ENCODE peak calls at places on chromosomes 16 and 17, in five cellular contexts. One of them, this sample, is unnamed.
A peak's percentile ranks its signal among the peaks of the same experiment; 100 is the strongest.

GRCh38 chr17:61416540-61417363 is 17.1 kb downstream of the TBX2 start:
- DNase-seq in cardiac fibroblast: peak; percentile 89
- DNase-seq in breast epithelium: peak; percentile 81
- DNase-seq in tibial nerve: peak; percentile 77
- DNase-seq in testis: peak; percentile 90
- DNase-seq in this sample: no peak

GRCh38 chr17:75681289-75681688 is 14.2 kb downstream of the SAP30BP start:
- DNase-seq in cardiac fibroblast: peak; percentile 47
- DNase-seq in testis: no peak
- DNase-seq in tibial nerve: no peak
- DNase-seq in breast epithelium: no peak
- DNase-seq in this sample: no peak

GRCh38 chr17:39235555-39236221 is 9.9 kb upstream of the STAC2 start:
- DNase-seq in testis: peak; percentile 48
- DNase-seq in cardiac fibroblast: peak; percentile 70
- DNase-seq in tibial nerve: no peak
- DNase-seq in breast epithelium: no peak
- DNase-seq in this sample: peak; percentile 31

GRCh38 chr17:5042152-5043022 is 7.2 kb upstream of the SLC52A1 start:
- DNase-seq in testis: no peak
- DNase-seq in cardiac fibroblast: no peak
- DNase-seq in tibial nerve: no peak
- DNase-seq in breast epithelium: no peak
- DNase-seq in this sample: no peak

GRCh38 chr16:1314399-1315068 is 5.1 kb downstream of the UBE2I start:
- DNase-seq in breast epithelium: no peak
- DNase-seq in cardiac fibroblast: no peak
- DNase-seq in testis: no peak
- DNase-seq in tibial nerve: no peak
- DNase-seq in this sample: no peak

GRCh38 chr16:67645397-67646121 is 615 bp downstream of the CARMIL2 start:
- DNase-seq in testis: no peak
- DNase-seq in tibial nerve: no peak
- DNase-seq in breast epithelium: no peak
- DNase-seq in cardiac fibroblast: no peak
- DNase-seq in this sample: no peak

GRCh38 chr16:82834156-82834758 is 207.5 kb downstream of the CDH13 start:
- DNase-seq in cardiac fibroblast: no peak
- DNase-seq in tibial nerve: no peak
- DNase-seq in breast epithelium: no peak
- DNase-seq in testis: no peak
- DNase-seq in this sample: no peak

GRCh38 chr17:61399131-61400057 is at the start of gene TBX2:
- DNase-seq in breast epithelium: no peak
- DNase-seq in cardiac fibroblast: peak; percentile 95
- DNase-seq in testis: peak; percentile 89
- DNase-seq in tibial nerve: peak; percentile 82
- DNase-seq in this sample: no peak

GRCh38 chr16:81996664-81997529 is 14.4 kb downstream of the SDR42E1 start:
- DNase-seq in tibial nerve: no peak
- DNase-seq in cardiac fibroblast: peak; percentile 77
- DNase-seq in testis: no peak
- DNase-seq in breast epithelium: no peak
- DNase-seq in this sample: no peak

GRCh38 chr16:85554114-85554790 is 58.9 kb upstream of the GSE1 start:
- DNase-seq in tibial nerve: peak; percentile 78
- DNase-seq in cardiac fibroblast: peak; percentile 84
- DNase-seq in testis: peak; percentile 83
- DNase-seq in breast epithelium: no peak
- DNase-seq in this sample: peak; percentile 87
- H3K4me3 ChIP-seq in tibial nerve: peak overlapping the region; percentile 69
- H3K4me3 ChIP-seq in cardiac fibroblast: peak overlapping the region; percentile 70
- H3K4me3 ChIP-seq in testis: peak overlapping the region; percentile 71
- H3K4me3 ChIP-seq in breast epithelium: peak overlapping the region; percentile 82
- H3K4me3 ChIP-seq in this sample: peak overlapping the region; percentile 85

GRCh38 chr17:10357768-10358167 is 15.0 kb downstream of the MYH13 start:
- DNase-seq in tibial nerve: no peak
- DNase-seq in testis: peak; percentile 30
- DNase-seq in breast epithelium: no peak
- DNase-seq in cardiac fibroblast: no peak
- DNase-seq in this sample: no peak
- TF ChIP-seq CTCF in tibial nerve: no peak
- TF ChIP-seq CTCF in testis: no peak
- TF ChIP-seq CTCF in breast epithelium: no peak
- TF ChIP-seq CTCF in cardiac fibroblast: peak; percentile 42
- TF ChIP-seq CTCF in this sample: peak; percentile 76

DNA sequence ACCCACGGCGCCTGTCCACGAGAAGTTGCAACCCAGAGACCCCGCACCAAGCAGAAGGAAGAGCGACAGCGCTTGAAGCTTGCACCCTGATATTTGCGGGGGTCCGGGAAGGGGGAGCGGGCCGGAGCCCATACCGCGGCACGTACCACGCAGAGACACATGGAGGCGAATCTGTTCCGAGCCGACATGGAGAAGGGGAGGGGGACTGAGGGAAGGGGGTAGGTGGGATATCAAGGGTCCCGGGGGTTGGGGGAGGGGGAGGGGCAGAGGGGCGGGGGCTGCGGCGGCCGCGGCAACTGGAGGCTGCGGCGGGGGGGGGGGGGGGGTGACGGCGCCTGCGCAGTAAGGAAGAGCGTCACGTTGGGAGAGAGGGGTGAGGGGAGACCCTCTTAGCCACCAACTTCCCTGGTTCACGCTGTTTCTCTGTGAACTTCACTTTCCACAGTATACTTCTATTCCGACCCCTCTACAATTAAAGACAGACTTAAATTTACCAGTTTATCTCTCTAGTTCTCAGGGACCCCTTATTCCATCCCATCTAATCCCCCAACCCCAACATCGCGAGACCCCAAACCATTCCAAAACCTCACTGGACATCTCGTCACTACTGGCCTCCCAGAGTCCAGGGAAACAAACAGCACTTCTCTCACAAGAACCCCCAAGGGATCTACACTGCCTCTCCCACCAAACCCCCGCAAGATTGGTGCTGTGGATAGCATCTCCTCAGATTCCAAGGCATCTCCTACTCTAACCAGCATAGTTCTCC is 7.9 kb downstream of the DLG4 start:
- DNase-seq in breast epithelium: no peak
- DNase-seq in cardiac fibroblast: no peak
- DNase-seq in testis: no peak
- DNase-seq in tibial nerve: no peak
- DNase-seq in this sample: no peak
- H3K4me3 ChIP-seq in breast epithelium: peak overlapping the region; percentile 33
- H3K4me3 ChIP-seq in cardiac fibroblast: no peak overlapping the region
- H3K4me3 ChIP-seq in testis: no peak overlapping the region
- H3K4me3 ChIP-seq in tibial nerve: no peak overlapping the region
- H3K4me3 ChIP-seq in this sample: no peak overlapping the region

GRCh38 chr17:1533649-1534325 is 17.4 kb upstream of the INPP5K start:
- DNase-seq in breast epithelium: no peak
- DNase-seq in testis: no peak
- DNase-seq in cardiac fibroblast: no peak
- DNase-seq in tibial nerve: no peak
- DNase-seq in this sample: no peak

GRCh38 chr17:1535737-1536136 is 19.3 kb upstream of the INPP5K start:
- DNase-seq in tibial nerve: no peak
- DNase-seq in breast epithelium: no peak
- DNase-seq in cardiac fibroblast: no peak
- DNase-seq in testis: no peak
- DNase-seq in this sample: no peak

GRCh38 chr17:1529863-1530262 is 13.5 kb upstream of the INPP5K start:
- DNase-seq in tibial nerve: no peak
- DNase-seq in cardiac fibroblast: no peak
- DNase-seq in testis: no peak
- DNase-seq in breast epithelium: no peak
- DNase-seq in this sample: no peak

GRCh38 chr17:1532836-1533602 is 16.6 kb upstream of the INPP5K start:
- DNase-seq in cardiac fibroblast: peak; percentile 19
- DNase-seq in breast epithelium: no peak
- DNase-seq in testis: peak; percentile 32
- DNase-seq in tibial nerve: no peak
- DNase-seq in this sample: no peak
- TF ChIP-seq CTCF in cardiac fibroblast: peak; percentile 27
- TF ChIP-seq CTCF in breast epithelium: no peak
- TF ChIP-seq CTCF in testis: no peak
- TF ChIP-seq CTCF in tibial nerve: peak; percentile 7
- TF ChIP-seq CTCF in this sample: peak; percentile 56

GRCh38 chr16:72932050-72932449 is 115.9 kb downstream of the ZFHX3 start:
- DNase-seq in cardiac fibroblast: peak; percentile 54
- DNase-seq in testis: no peak
- DNase-seq in breast epithelium: no peak
- DNase-seq in tibial nerve: no peak
- DNase-seq in this sample: no peak
- H3K4me3 ChIP-seq in cardiac fibroblast: no peak overlapping the region
- H3K4me3 ChIP-seq in testis: no peak overlapping the region
- H3K4me3 ChIP-seq in breast epithelium: no peak overlapping the region
- H3K4me3 ChIP-seq in tibial nerve: no peak overlapping the region
- H3K4me3 ChIP-seq in this sample: no peak overlapping the region

This sample was measured in GM12864.